ENCODE peak calls at places on chromosomes 16 and 17, in five cellular contexts. J is H1, B is pancreas, C is neural progenitor cell, Y is breast epithelium. F is an unnamed sample.

GRCh38 chr16:58098207-58099096 is 30.7 kb downstream of the CFAP20 start:
- DNase-seq in B (no peak), Y (no peak), C (no peak), J (no peak), F (no peak)

GRCh38 chr16:1677339-1677738 is 740 bp upstream of the JPT2 start:
- DNase-seq in Y (no peak), J (no peak), B (no peak), C (peak; percentile 11), F (no peak)

GRCh38 chr17:50565559-50566350 is 5.2 kb downstream of the CACNA1G start:
- DNase-seq in B (no peak), Y (no peak), C (peak; percentile 82), J (no peak), F (no peak)

GRCh38 chr17:8362651-8363332 is 13.7 kb downstream of the KRABD2 start:
- DNase-seq in C (no peak), B (no peak), J (no peak), Y (no peak), F (no peak)

GRCh38 chr17:28953444-28954118 is 2.3 kb upstream of the PHF12 start:
- DNase-seq in J (peak; percentile 69), Y (no peak), C (peak; percentile 88), B (peak; percentile 61), F (no peak)

GRCh38 chr17:5705081-5705875 is 121.0 kb upstream of the NLRP1 start:
- DNase-seq in Y (no peak), C (peak; percentile 77), B (no peak), J (no peak), F (no peak)

GRCh38 chr17:15341385-15341849 is at the start of gene TEKT3:
- DNase-seq in B (peak; percentile 83), Y (peak; percentile 89), J (peak; percentile 76), C (peak; percentile 96), F (peak; percentile 84)

GRCh38 chr16:692356-693108 is 2.3 kb upstream of the WDR24 start:
- DNase-seq in Y (no peak), J (no peak), B (no peak), C (no peak), F (no peak)

GRCh38 chr16:75108792-75109731 is 7.5 kb downstream of the LDHD start:
- DNase-seq in Y (peak; percentile 95), J (no peak), B (peak; percentile 97), C (no peak), F (peak; percentile 84)

GRCh38 chr16:58931436-58931835 is 197.3 kb upstream of the GOT2 start:
- DNase-seq in C (no peak), B (no peak), J (no peak), Y (no peak), F (no peak)

GRCh38 chr17:13415877-13416416 is 185.8 kb downstream of the HS3ST3A1 start:
- DNase-seq in J (no peak), Y (no peak), B (peak; percentile 51), C (no peak), F (peak; percentile 72)

GRCh38 chr17:12342609-12343248 is 322.1 kb downstream of the MAP2K4 start:
- DNase-seq in J (peak; percentile 36), C (peak; percentile 64), Y (no peak), B (peak; percentile 13), F (no peak)

GRCh38 chr16:6146874-6147425 is 1049.4 kb upstream of the EEF2KMT start:
- DNase-seq in B (no peak), J (peak; percentile 31), C (peak; percentile 47), Y (no peak), F (no peak)

GRCh38 chr17:75535119-75535537 is 9.6 kb downstream of the LLGL2 start:
- DNase-seq in B (no peak), C (peak; percentile 31), Y (no peak), J (no peak), F (no peak)

GRCh38 chr17:78789663-78790181 is 7.6 kb upstream of the CYTH1 start:
- DNase-seq in B (peak; percentile 79), C (no peak), Y (peak; percentile 82), J (no peak), F (peak; percentile 67)

GRCh38 chr17:42042598-42043319 is 7.6 kb downstream of the C17orf113 start:
- DNase-seq in C (no peak), J (no peak), B (peak; percentile 74), Y (no peak), F (no peak)

GRCh38 chr16:85422124-85422373 is 191.1 kb upstream of the GSE1 start:
- DNase-seq in Y (no peak), B (no peak), C (no peak), J (no peak), F (no peak)

GRCh38 chr17:7988750-7989178 is 13.7 kb upstream of the GUCY2D start:
- DNase-seq in B (peak; percentile 59), Y (no peak), C (peak; percentile 87), J (no peak), F (no peak)

GRCh38 chr16:69481901-69482341 is 57.5 kb downstream of the CYB5B start:
- DNase-seq in Y (peak; percentile 84), B (peak; percentile 39), C (no peak), J (no peak), F (peak; percentile 89)

GRCh38 chr17:41539071-41539492 is 11.0 kb upstream of the KRT19 start:
- DNase-seq in C (no peak), J (no peak), B (no peak), Y (peak; percentile 81), F (no peak)

GRCh38 chr17:49487202-49487601 is 7.9 kb upstream of the NGFR start:
- DNase-seq in B (no peak), C (no peak), Y (no peak), J (no peak), F (no peak)

GRCh38 chr16:58366247-58367031 is 25.8 kb upstream of the GINS3 start:
- DNase-seq in C (no peak), B (no peak), J (no peak), Y (no peak), F (no peak)

GRCh38 chr17:75731086-75731715 is 9.9 kb downstream of the ITGB4 start:
- DNase-seq in J (no peak), Y (no peak), B (no peak), C (no peak), F (no peak)

GRCh38 chr16:66509576-66509975 is 40.3 kb downstream of the TK2 start:
- DNase-seq in J (no peak), B (no peak), Y (peak; percentile 47), C (no peak), F (no peak)
- H3K4me1 ChIP-seq in J (peaks cover 8% of the 10 kb centered on the region), B (peaks cover 34% of the 10 kb centered on the region), Y (peaks cover 30% of the 10 kb centered on the region), C (peaks cover 24% of the 10 kb centered on the region), F (peaks cover 39% of the 10 kb centered on the region)

GRCh38 chr17:39701784-39702422 is 2.0 kb downstream of the ERBB2 start:
- DNase-seq in B (no peak), C (peak; percentile 5), J (no peak), Y (no peak), F (no peak)
- TF ChIP-seq CTCF in B (no peak), C (no peak), J (no peak), Y (no peak), F (no peak)

GRCh38 chr16:2963611-2964415 is at the start of gene KREMEN2:
- DNase-seq in B (peak; percentile 30), J (no peak), C (peak; percentile 79), Y (no peak), F (no peak)
- H3K36me3 ChIP-seq in B (no peaks in the 10 kb centered on the region), J (no peaks in the 10 kb centered on the region), C (no peaks in the 10 kb centered on the region), Y (no peaks in the 10 kb centered on the region), F (no peaks in the 10 kb centered on the region)

DNA sequence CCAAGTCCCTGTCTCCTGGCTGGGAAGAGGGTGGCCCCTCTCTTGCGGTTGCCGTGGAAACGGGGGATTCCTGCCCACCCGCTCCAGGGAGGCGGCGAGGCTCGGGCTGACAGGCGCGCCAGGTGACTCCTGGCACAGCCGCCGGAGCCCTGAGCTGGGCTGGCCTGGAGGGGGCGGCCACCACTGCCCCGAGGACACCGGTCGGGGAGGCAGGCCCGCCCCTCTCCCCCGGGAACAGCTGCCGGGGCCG is 71.3 kb downstream of the ABR start:
- DNase-seq in J (no peak), C (peak; percentile 75), B (no peak), Y (no peak), F (no peak)
- H3K4me1 ChIP-seq in J (no peaks in the 10 kb centered on the region), C (peaks cover 21% of the 10 kb centered on the region), B (peaks cover 20% of the 10 kb centered on the region), Y (peaks cover 19% of the 10 kb centered on the region), F (peaks cover 85% of the 10 kb centered on the region)

GRCh38 chr16:81778861-81779539 is at the start of gene PLCG2:
- DNase-seq in C (peak; percentile 90), J (no peak), B (peak; percentile 67), Y (peak; percentile 65), F (peak; percentile 66)
- TF ChIP-seq CTCF in C (no peak), J (no peak), B (no peak), Y (no peak), F (no peak)

GRCh38 chr17:37478187-37478586 is 11.5 kb upstream of the DUSP14 start:
- DNase-seq in Y (no peak), B (no peak), J (no peak), C (no peak), F (peak; percentile 42)
- H3K36me3 ChIP-seq in Y (peaks cover 5% of the 10 kb centered on the region), B (no peaks in the 10 kb centered on the region), J (peaks cover 40% of the 10 kb centered on the region), C (peaks cover 5% of the 10 kb centered on the region), F (peaks cover 73% of the 10 kb centered on the region)

DNA sequence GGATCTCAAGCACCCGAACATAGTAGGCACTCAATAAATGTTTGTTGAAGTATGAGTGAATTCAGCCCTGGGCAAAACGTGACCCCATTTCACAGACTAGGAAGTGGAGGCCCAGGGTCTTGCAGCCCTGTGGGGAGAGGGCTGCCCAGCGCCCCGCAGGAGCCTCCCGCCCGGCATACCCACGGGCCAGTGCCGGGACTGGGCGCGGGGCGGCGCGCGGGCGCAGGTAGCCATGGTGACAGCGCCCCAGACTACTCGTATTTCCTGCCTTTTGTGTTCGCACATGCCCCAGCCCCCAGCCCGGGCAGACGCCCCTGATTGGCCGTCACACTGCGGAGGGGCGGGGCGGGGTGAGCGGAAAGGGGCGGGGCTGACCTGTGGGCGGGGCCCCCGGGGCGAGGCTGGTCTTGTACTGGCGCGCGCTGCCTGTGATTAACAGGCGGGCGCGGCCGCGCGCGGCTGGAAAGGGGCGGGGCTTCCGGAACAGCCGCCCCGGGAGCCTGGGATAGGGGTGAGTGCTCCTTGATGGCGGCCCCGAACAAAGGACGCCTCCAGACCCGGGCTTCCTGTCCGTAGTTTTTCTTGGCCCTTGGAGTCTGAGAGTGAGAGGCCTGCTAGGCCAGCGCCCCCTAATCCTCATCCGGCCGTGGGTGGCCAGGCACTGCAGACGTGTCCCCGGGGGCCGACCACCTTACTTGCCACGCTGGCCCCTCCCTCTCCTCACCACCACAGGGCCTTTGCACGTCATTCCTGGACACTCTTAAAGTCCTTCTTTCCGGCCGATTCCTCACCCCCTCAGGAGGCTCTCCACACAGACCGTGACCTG is 71.0 kb downstream of the RAI1 start:
- DNase-seq in B (peak; percentile 98), C (peak; percentile 97), Y (peak; percentile 98), J (peak; percentile 87), F (peak; percentile 97)
- H3K4me1 ChIP-seq in B (peaks cover 6% of the 10 kb centered on the region), C (peaks cover 26% of the 10 kb centered on the region), Y (peaks cover 16% of the 10 kb centered on the region), J (peaks cover 5% of the 10 kb centered on the region), F (peaks cover 61% of the 10 kb centered on the region)

GRCh38 chr17:10117581-10118001 is 80.8 kb downstream of the GAS7 start:
- DNase-seq in Y (no peak), J (no peak), B (no peak), C (no peak), F (no peak)
- TF ChIP-seq CTCF in Y (no peak), J (no peak), B (no peak), C (no peak), F (no peak)